ENCODE peak calls at places on chromosomes 4 and X, in five cellular contexts. W, G, E, U and C are unnamed samples.

GRCh38 chrX:54494970-54495813 is 842 bp downstream of the FGD1 start:
- DNase-seq in W (no peak), G (no peak), E (no peak), U (no peak), C (no peak)

GRCh38 chr4:76758290-76758882 is 139.6 kb downstream of the SOWAHB start:
- DNase-seq in W (no peak), G (peak), E (no peak), U (no peak), C (peak)

GRCh38 chr4:148353571-148353970 is 88.6 kb downstream of the NR3C2 start:
- DNase-seq in W (no peak), G (no peak), E (no peak), U (no peak), C (no peak)

GRCh38 chrX:46676399-46677351 is 82.2 kb downstream of the SLC9A7 start:
- DNase-seq in W (no peak), G (no peak), E (no peak), U (no peak), C (no peak)

GRCh38 chrX:118730500-118731247 is 3.3 kb downstream of the IL13RA1 start:
- DNase-seq in W (no peak), G (no peak), E (no peak), U (no peak), C (peak)

GRCh38 chrX:127207326-127207725 is 387.8 kb downstream of the PRR32 start:
- DNase-seq in W (no peak), G (no peak), E (no peak), U (no peak), C (no peak)

GRCh38 chr4:68342139-68342538 is 7.8 kb downstream of the YTHDC1 start:
- DNase-seq in W (no peak), G (peak), E (no peak), U (no peak), C (peak)

GRCh38 chr4:165716472-165716871 is 156.6 kb upstream of the TLL1 start:
- DNase-seq in W (no peak), G (no peak), E (no peak), U (no peak), C (no peak)

GRCh38 chr4:38128478-38129451 is 168.6 kb downstream of the PTTG2 start:
- DNase-seq in W (peak), G (peak), E (peak), U (no peak), C (peak)

GRCh38 chr4:6986067-6986780 is 56.9 kb upstream of the TADA2B start:
- DNase-seq in W (no peak), G (peak), E (peak), U (no peak), C (peak)